ENCODE peak calls at places on chromosomes 16 and 17, in four cellular contexts. G is H9, S is AG04450, W is cardiac muscle cell. N is an unnamed sample.

GRCh38 chr17:44981221-44981968 is 13.3 kb upstream of the C1QL1 start:
- DNase-seq in G (no peak), S (peak), W (peak), N (no peak)

GRCh38 chr16:54577566-54578180 is 291.1 kb upstream of the IRX3 start:
- DNase-seq in G (peak), S (no peak), W (no peak), N (no peak)

GRCh38 chr16:6932871-6933390 is 399.7 kb upstream of the RBFOX1 start:
- DNase-seq in G (no peak), S (no peak), W (no peak), N (no peak)

GRCh38 chr16:74742051-74742481 is 32.6 kb downstream of the FA2H start:
- DNase-seq in G (no peak), S (no peak), W (peak), N (no peak)

GRCh38 chr17:15448580-15448956 is 18.9 kb downstream of the CDRT4 start:
- DNase-seq in G (no peak), S (no peak), W (no peak), N (no peak)

GRCh38 chr17:19024101-19025078 is 19.8 kb upstream of the FAM83G start:
- DNase-seq in G (no peak), S (no peak), W (no peak), N (no peak)

GRCh38 chr17:68239967-68240366 is 7.9 kb upstream of the AMZ2 start:
- DNase-seq in G (no peak), S (no peak), W (no peak), N (no peak)

GRCh38 chr16:11674818-11675560 is 6.7 kb downstream of the SNN start:
- DNase-seq in G (no peak), S (no peak), W (peak), N (no peak)

GRCh38 chr17:77864234-77865108 is 94.0 kb upstream of the TNRC6C start:
- DNase-seq in G (no peak), S (no peak), W (no peak), N (no peak)

GRCh38 chr16:58730724-58731370 is 3.3 kb downstream of the GOT2 start:
- DNase-seq in G (no peak), S (no peak), W (no peak), N (no peak)

GRCh38 chr16:47370536-47370935 is 90.3 kb downstream of the ITFG1 start:
- DNase-seq in G (no peak), S (no peak), W (no peak), N (no peak)

GRCh38 chr17:28916302-28916934 is 13.5 kb upstream of the DHRS13 start:
- DNase-seq in G (no peak), S (no peak), W (peak), N (peak)

GRCh38 chr16:69276143-69277115 is 34.7 kb upstream of the VPS4A start:
- DNase-seq in G (no peak), S (peak), W (peak), N (no peak)

GRCh38 chr17:48335858-48336500 is 94.0 kb downstream of the SKAP1 start:
- DNase-seq in G (no peak), S (peak), W (peak), N (no peak)

GRCh38 chr17:76493505-76494167 is 7.6 kb downstream of the RHBDF2 start:
- DNase-seq in G (no peak), S (no peak), W (no peak), N (no peak)

GRCh38 chr17:81429813-81430510 is 34.7 kb downstream of the BAHCC1 start:
- DNase-seq in G (no peak), S (no peak), W (peak), N (no peak)

GRCh38 chr17:81387235-81388060 is 7.8 kb upstream of the BAHCC1 start:
- DNase-seq in G (no peak), S (no peak), W (peak), N (no peak)

GRCh38 chr17:60905709-60906108 is 228.1 kb downstream of the BCAS3 start:
- DNase-seq in G (peak), S (no peak), W (no peak), N (no peak)

GRCh38 chr17:60901222-60901621 is 223.6 kb downstream of the BCAS3 start:
- DNase-seq in G (no peak), S (no peak), W (peak), N (no peak)

GRCh38 chr17:60901806-60902205 is 224.2 kb downstream of the BCAS3 start:
- DNase-seq in G (no peak), S (peak), W (peak), N (no peak)

GRCh38 chr17:60902399-60902798 is 224.7 kb downstream of the BCAS3 start:
- DNase-seq in G (no peak), S (no peak), W (no peak), N (no peak)

DNA sequence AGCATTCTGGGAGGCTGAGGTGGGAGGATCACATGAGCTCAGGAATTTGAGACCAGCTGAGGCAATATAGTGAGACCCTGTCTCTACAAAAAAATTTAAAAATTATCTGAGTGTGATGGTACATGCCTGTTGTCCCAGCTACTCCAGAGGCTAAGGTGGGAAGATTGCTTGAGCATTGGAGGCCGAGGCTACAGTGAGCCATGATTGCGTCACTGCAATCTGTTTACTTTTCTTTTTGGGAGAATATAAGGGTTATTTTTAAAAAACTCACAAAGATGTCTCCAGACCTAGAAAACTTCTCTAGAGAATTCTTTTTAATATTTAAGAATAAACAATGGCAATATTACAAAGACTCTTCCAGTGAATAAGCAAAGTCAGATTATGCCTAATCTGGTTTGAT is 226.9 kb downstream of the BCAS3 start:
- DNase-seq in G (no peak), S (no peak), W (no peak), N (no peak)
- H3K27ac ChIP-seq in G (no peak), S (no peak), W (no peak), N (no peak)

DNA sequence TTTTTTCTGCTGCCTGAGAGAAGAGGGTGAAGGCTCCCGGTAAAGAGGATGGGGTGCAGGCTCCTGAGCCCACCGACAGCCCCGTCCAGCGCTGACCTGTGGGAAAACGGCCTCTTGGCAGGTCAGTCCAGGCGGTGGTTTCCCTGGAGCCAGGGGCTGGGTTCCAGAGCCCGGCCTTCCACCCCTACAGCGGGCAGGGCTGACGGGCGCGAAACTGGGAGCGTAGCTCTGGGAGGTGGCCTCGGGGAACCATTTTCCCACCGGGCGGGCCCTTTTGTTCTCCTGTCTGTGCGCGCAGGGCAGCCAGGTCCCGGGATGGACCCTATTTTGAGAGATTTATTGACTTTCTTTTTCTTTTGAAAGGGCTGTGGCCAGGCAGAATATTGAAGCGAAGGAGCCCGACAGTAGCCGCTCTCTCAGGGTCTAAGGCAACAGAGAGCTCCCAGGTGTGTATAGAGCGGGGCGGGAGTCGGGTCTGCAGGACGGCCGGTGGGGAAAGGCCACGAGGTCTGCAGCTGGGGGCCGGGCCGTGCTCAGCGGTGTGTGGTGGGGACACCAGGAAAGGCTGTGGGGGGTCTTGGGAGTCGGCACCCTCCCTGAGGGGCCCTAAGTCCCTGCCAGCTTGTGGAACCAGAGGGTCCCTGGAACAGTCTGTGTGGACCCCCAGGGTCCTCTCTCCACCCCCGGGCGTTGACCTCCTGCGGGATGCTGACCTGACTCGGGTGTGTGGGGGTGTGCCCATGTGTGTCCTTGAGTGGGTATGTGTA is 32.3 kb downstream of the METRNL start:
- DNase-seq in G (no peak), S (no peak), W (no peak), N (no peak)
- TF ChIP-seq CTCF in G (no peak), S (no peak), W (no peak), N (no peak)

DNA sequence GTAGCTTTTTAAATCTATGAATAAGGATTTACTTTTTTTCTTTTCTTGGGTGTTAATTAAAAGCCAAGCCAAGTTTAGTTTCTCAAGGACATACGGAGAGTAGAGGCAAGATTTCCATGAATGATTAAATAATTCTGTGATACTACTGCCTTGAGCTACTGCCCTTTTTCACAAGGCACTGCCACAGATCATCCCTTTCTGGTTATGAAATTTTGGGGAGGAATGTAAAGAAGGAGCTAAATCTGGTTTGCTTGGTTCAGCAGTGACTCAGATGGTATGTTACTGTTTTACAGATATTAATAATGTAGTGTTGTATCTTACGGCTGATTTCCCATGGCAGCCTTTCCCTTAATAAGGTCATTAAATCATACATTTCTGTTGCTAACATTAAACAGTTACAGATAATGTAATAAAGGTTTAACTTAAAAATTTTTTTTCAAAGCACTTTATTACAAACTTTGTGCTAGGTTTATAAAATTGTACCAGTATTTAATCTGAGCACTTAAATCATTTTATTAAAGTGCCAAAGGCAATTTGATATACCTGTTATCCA is 2.6 kb downstream of the WSB1 start:
- DNase-seq in G (no peak), S (peak), W (peak), N (no peak)
- H3K27ac ChIP-seq in G (no peak), S (no peak), W (no peak), N (no peak)

GRCh38 chr17:39230361-39230760 is 4.6 kb upstream of the STAC2 start:
- DNase-seq in G (no peak), S (no peak), W (no peak), N (no peak)

GRCh38 chr17:39235555-39236221 is 9.9 kb upstream of the STAC2 start:
- DNase-seq in G (peak), S (no peak), W (peak), N (peak)

GRCh38 chr17:39229274-39229913 is 3.6 kb upstream of the STAC2 start:
- DNase-seq in G (no peak), S (no peak), W (peak), N (no peak)

GRCh38 chr17:39231091-39231561 is 5.4 kb upstream of the STAC2 start:
- DNase-seq in G (no peak), S (no peak), W (no peak), N (no peak)

GRCh38 chr17:39231587-39232551 is 6.1 kb upstream of the STAC2 start:
- DNase-seq in G (peak), S (no peak), W (peak), N (peak)
- TF ChIP-seq CTCF in G (peak), S (peak), W (peak), N (peak)